ENCODE peak calls at places on chromosomes 6 and 20, in seven cellular contexts. P, I, N, K, B, M and D are unnamed samples.

GRCh38 chr6:45438849-45439406 is 61.2 kb upstream of the SUPT3H start:
- DNase-seq in I (no peak), N (no peak), B (no peak), P (peak; percentile 88), M (no peak), K (no peak), D (no peak)

GRCh38 chr6:27290065-27290849 is 21.8 kb downstream of the POM121L2 start:
- DNase-seq in B (peak; percentile 71), I (no peak), M (no peak), P (no peak), K (no peak), N (no peak), D (no peak)

GRCh38 chr6:15843764-15844163 is 180.9 kb upstream of the DTNBP1 start:
- DNase-seq in N (no peak), P (no peak), M (no peak), K (no peak), B (no peak), I (no peak), D (no peak)

GRCh38 chr6:150667977-150668716 is 68.5 kb downstream of the PLEKHG1 start:
- DNase-seq in K (peak; percentile 89), M (peak; percentile 83), N (peak; percentile 95), I (no peak), P (peak; percentile 85), B (peak; percentile 47), D (no peak)

GRCh38 chr20:38136421-38137245 is 28.4 kb downstream of the TGM2 start:
- DNase-seq in B (no peak), K (peak; percentile 36), N (no peak), M (no peak), I (no peak), P (no peak), D (no peak)

GRCh38 chr6:77231438-77232305 is 231.6 kb downstream of the HTR1B start:
- DNase-seq in K (no peak), N (no peak), P (no peak), I (no peak), B (no peak), M (no peak), D (no peak)

GRCh38 chr20:41133709-41134361 is 3.5 kb upstream of the PLCG1 start:
- DNase-seq in P (no peak), B (no peak), K (no peak), N (peak; percentile 54), M (no peak), I (no peak), D (no peak)

GRCh38 chr20:58542411-58543095 is 27.4 kb upstream of the APCDD1L start:
- DNase-seq in I (no peak), K (no peak), N (no peak), B (no peak), P (no peak), M (no peak), D (no peak)

GRCh38 chr20:18496042-18496441 is 983 bp downstream of the RBBP9 start:
- DNase-seq in M (no peak), P (no peak), I (no peak), N (no peak), B (peak; percentile 5), K (no peak), D (peak; percentile 44)

GRCh38 chr6:49052901-49053300 is 410.2 kb downstream of the MMUT start:
- DNase-seq in B (no peak), N (no peak), K (no peak), P (no peak), M (no peak), I (no peak), D (no peak)

GRCh38 chr6:140809694-140810101 is 1323.0 kb upstream of the GJE1 start:
- DNase-seq in B (no peak), M (no peak), I (no peak), N (no peak), K (no peak), P (no peak), D (no peak)

GRCh38 chr6:24683297-24684296 is 16.7 kb downstream of the ACOT13 start:
- DNase-seq in B (peak; percentile 74), I (no peak), K (no peak), P (no peak), N (no peak), M (no peak), D (no peak)
- H3K4me1 ChIP-seq in B (peaks cover 30% of the 10 kb centered on the region), I (no peaks in the 10 kb centered on the region), K (peaks cover 4% of the 10 kb centered on the region), P (no peaks in the 10 kb centered on the region), N (no peaks in the 10 kb centered on the region), M (peaks cover 4% of the 10 kb centered on the region), D (no peaks in the 10 kb centered on the region)

DNA sequence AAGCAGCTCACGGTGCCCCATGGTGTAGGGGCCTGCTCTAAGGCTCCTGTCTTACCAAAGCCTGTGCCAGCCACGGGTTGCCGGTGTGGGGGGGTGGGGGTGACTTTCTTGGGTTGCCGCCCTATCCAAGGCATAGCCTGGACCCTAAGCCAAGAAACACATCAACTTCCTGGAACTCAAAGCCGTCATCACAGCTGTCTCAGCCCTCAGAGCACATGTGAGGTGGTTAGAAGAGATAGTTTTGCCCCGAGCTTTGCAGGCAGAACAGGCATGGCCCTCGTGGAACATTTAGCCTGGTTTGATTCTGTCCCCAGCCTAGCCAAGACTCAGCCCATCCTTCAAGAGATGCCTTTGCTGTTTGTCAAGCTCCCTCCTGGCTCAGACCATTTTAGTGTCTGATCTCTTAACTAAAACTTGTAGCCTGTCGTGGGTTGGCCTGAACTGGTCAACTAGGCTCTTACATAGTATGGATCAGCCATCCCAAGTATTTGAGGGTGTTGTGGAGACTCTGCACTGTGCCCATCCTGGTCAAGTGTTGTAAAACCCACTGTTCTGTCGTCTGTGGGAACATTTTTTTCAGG is 64.9 kb downstream of the RREB1 start:
- DNase-seq in P (peak; percentile 81), N (no peak), K (no peak), B (no peak), M (no peak), I (no peak), D (no peak)
- H3K27ac ChIP-seq in P (peak overlapping the region; percentile 61), N (peak overlapping the region; percentile 68), K (peak overlapping the region; percentile 11), B (peak overlapping the region; percentile 59), M (no peak overlapping the region), I (no peak overlapping the region), D (no peak overlapping the region)

DNA sequence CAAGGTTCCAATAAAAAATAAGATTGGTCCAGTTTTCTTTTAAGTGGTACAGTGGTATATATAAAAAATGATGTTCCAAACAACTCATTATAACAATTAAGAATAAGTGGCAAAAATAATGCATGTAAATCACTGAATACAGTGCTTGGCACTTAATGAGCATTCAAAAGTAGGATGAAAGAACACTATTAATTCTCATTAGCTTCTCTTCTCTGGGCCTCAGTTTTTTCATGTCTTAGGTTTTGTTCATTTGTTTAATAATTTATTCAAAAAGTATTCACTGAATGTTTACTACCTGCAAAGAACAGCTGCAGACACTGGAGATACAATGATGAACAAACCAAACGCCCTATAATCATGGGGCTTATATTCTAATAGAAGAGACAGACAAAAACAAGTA is 21.1 kb downstream of the BCL2L1 start:
- DNase-seq in K (no peak), B (no peak), P (no peak), M (no peak), N (no peak), I (no peak), D (no peak)
- H3K4me1 ChIP-seq in K (peaks cover 94% of the 10 kb centered on the region), B (peaks cover 20% of the 10 kb centered on the region), P (peaks cover 30% of the 10 kb centered on the region), M (peaks cover 84% of the 10 kb centered on the region), N (peaks cover 28% of the 10 kb centered on the region), I (peaks cover 11% of the 10 kb centered on the region), D (peaks cover 57% of the 10 kb centered on the region)

GRCh38 chr6:130680118-130680517 is 147.1 kb upstream of the SMLR1 start:
- DNase-seq in N (no peak), B (no peak), M (no peak), P (peak; percentile 64), I (no peak), K (no peak), D (no peak)
- H3K27ac ChIP-seq in N (peak overlapping the region; percentile 52), B (no peak overlapping the region), M (peak overlapping the region; percentile 62), P (peak overlapping the region; percentile 89), I (no peak overlapping the region), K (no peak overlapping the region), D (no peak overlapping the region)